ENCODE peak calls at places on chromosome 22, in nine cellular contexts. S, T, W, B, F, Y, M, V and I are unnamed samples.

GRCh38 chr22:29454186-29454745 is 15.9 kb downstream of the RFPL1 start:
- ATAC-seq in S (no peak), T (no peak), W (no peak), B (no peak), F (no peak), Y (no peak), M (no peak), V (no peak), I (no peak)

GRCh38 chr22:22086501-22087158 is 104.0 kb upstream of the TOP3B start:
- ATAC-seq in S (no peak), T (peak; percentile 52), W (no peak), B (no peak), F (peak; percentile 28), Y (peak; percentile 77), M (no peak), V (no peak), I (no peak)

GRCh38 chr22:22031571-22031970 is 49.0 kb upstream of the TOP3B start:
- ATAC-seq in S (no peak), T (no peak), W (no peak), B (no peak), F (no peak), Y (no peak), M (no peak), V (no peak), I (peak; percentile 76)

GRCh38 chr22:31533391-31533790 is 37.1 kb downstream of the SFI1 start:
- ATAC-seq in S (no peak), T (no peak), W (peak; percentile 31), B (no peak), F (no peak), Y (no peak), M (no peak), V (no peak), I (no peak)

GRCh38 chr22:26106412-26106811 is 62.9 kb upstream of the SEZ6L start:
- ATAC-seq in S (no peak), T (no peak), W (no peak), B (no peak), F (no peak), Y (no peak), M (no peak), V (no peak), I (no peak)

GRCh38 chr22:22070371-22070824 is 87.8 kb upstream of the TOP3B start:
- ATAC-seq in S (no peak), T (no peak), W (no peak), B (no peak), F (no peak), Y (no peak), M (no peak), V (no peak), I (no peak)

GRCh38 chr22:31538815-31539214 is 42.5 kb downstream of the SFI1 start:
- ATAC-seq in S (no peak), T (no peak), W (no peak), B (no peak), F (no peak), Y (no peak), M (peak; percentile 77), V (peak; percentile 62), I (no peak)

GRCh38 chr22:35411112-35411511 is 11.2 kb downstream of the MCM5 start:
- ATAC-seq in S (no peak), T (peak; percentile 52), W (no peak), B (peak; percentile 32), F (peak; percentile 17), Y (peak; percentile 42), M (no peak), V (no peak), I (no peak)

GRCh38 chr22:40666151-40666848 is 13.0 kb upstream of the MCHR1 start:
- ATAC-seq in S (no peak), T (peak; percentile 41), W (no peak), B (no peak), F (peak; percentile 74), Y (peak; percentile 47), M (no peak), V (no peak), I (no peak)

GRCh38 chr22:17777005-17777716 is 2.9 kb upstream of the BID start:
- ATAC-seq in S (peak; percentile 62), T (no peak), W (peak; percentile 53), B (peak; percentile 63), F (no peak), Y (no peak), M (peak; percentile 33), V (peak; percentile 52), I (no peak)

GRCh38 chr22:17920145-17920605 is 104.2 kb downstream of the MICAL3 start:
- ATAC-seq in S (no peak), T (peak; percentile 73), W (peak; percentile 27), B (peak; percentile 76), F (peak; percentile 87), Y (peak; percentile 72), M (no peak), V (no peak), I (peak; percentile 62)

GRCh38 chr22:38078046-38078840 is 5.7 kb downstream of the SLC16A8 start:
- ATAC-seq in S (no peak), T (no peak), W (no peak), B (no peak), F (no peak), Y (no peak), M (no peak), V (no peak), I (no peak)

GRCh38 chr22:46878549-46878948 is 116.1 kb downstream of the TBC1D22A start:
- ATAC-seq in S (no peak), T (no peak), W (no peak), B (no peak), F (no peak), Y (no peak), M (no peak), V (no peak), I (no peak)

GRCh38 chr22:19779685-19780268 is 19.2 kb downstream of the TBX1 start:
- ATAC-seq in S (no peak), T (no peak), W (no peak), B (no peak), F (no peak), Y (no peak), M (no peak), V (no peak), I (no peak)

GRCh38 chr22:22802346-22802970 is 85.2 kb upstream of the IGLL5 start:
- ATAC-seq in S (peak; percentile 70), T (no peak), W (peak; percentile 87), B (peak; percentile 52), F (no peak), Y (no peak), M (no peak), V (no peak), I (no peak)

GRCh38 chr22:46777609-46777970 is 15.1 kb downstream of the TBC1D22A start:
- ATAC-seq in S (peak; percentile 35), T (no peak), W (peak; percentile 29), B (peak; percentile 47), F (no peak), Y (no peak), M (no peak), V (no peak), I (no peak)

GRCh38 chr22:50027639-50028537 is 15.3 kb upstream of the IL17REL start:
- ATAC-seq in S (peak; percentile 34), T (peak; percentile 20), W (peak; percentile 75), B (no peak), F (no peak), Y (peak; percentile 30), M (peak; percentile 75), V (peak; percentile 30), I (peak; percentile 6)